ENCODE peak calls at places on chromosomes 6 and 20, in nine cellular contexts. T is SW 1271; O is activated CD4-positive, alpha-beta T cell treated with anti-CD3 and anti-CD28 coated beads, Interleukin-2, amount 50 U/mL, for 1 hour; J is sigmoid colon; X is CD8-positive, alpha-beta memory T cell; G is NT2/D1; Z is naive thymus-derived CD4-positive, alpha-beta T cell; A is RWPE1; V is AG04449. B is an unnamed sample.
A peak's percentile ranks its signal among the peaks of the same experiment; 100 is the strongest.

GRCh38 chr20:39851459-39851858 is 837.6 kb downstream of the MAFB start:
- DNase-seq in T (no peak), O (no peak), J (no peak), X (no peak), G (no peak), Z (no peak), A (no peak), V (peak; percentile 70), B (no peak)

GRCh38 chr20:47789081-47789998 is 4.1 kb upstream of the SULF2 start:
- DNase-seq in T (no peak), O (no peak), J (no peak), X (no peak), G (no peak), Z (no peak), A (no peak), V (no peak), B (no peak)

GRCh38 chr6:140485740-140486467 is 1111.5 kb upstream of the CITED2 start:
- DNase-seq in T (peak; percentile 55), O (no peak), J (peak; percentile 66), X (no peak), G (no peak), Z (no peak), A (peak; percentile 71), V (peak; percentile 83), B (no peak)

GRCh38 chr20:38559764-38560163 is 21.2 kb upstream of the ADIG start:
- DNase-seq in T (no peak), O (no peak), J (no peak), X (no peak), G (no peak), Z (no peak), A (no peak), V (no peak), B (no peak)

GRCh38 chr6:159788757-159789376 is 535 bp downstream of the TCP1 start:
- DNase-seq in T (peak; percentile 13), O (peak; percentile 20), J (peak; percentile 78), X (peak; percentile 11), G (no peak), Z (peak; percentile 2), A (peak; percentile 46), V (no peak), B (no peak)

GRCh38 chr6:111357680-111358079 is 125.3 kb downstream of the REV3L start:
- DNase-seq in T (no peak), O (no peak), J (no peak), X (no peak), G (no peak), Z (no peak), A (no peak), V (peak; percentile 19), B (no peak)

GRCh38 chr6:162819284-162819683 is 91.5 kb downstream of the PACRG start:
- DNase-seq in T (no peak), O (no peak), J (no peak), X (no peak), G (no peak), Z (no peak), A (no peak), V (no peak), B (no peak)

GRCh38 chr6:35024601-35025054 is 116.5 kb downstream of the TCP11 start:
- DNase-seq in T (no peak), O (no peak), J (no peak), X (no peak), G (no peak), Z (no peak), A (peak; percentile 80), V (no peak), B (no peak)

GRCh38 chr6:130206474-130206873 is 16.3 kb downstream of the SAMD3 start:
- DNase-seq in T (no peak), O (no peak), J (no peak), X (no peak), G (no peak), Z (no peak), A (no peak), V (no peak), B (no peak)

GRCh38 chr6:100065348-100065747 is 71.3 kb upstream of the MCHR2 start:
- DNase-seq in T (no peak), O (no peak), J (no peak), X (no peak), G (no peak), Z (no peak), A (no peak), V (no peak), B (no peak)

GRCh38 chr20:10306440-10307358 is 88.1 kb downstream of the SNAP25 start:
- DNase-seq in T (peak; percentile 92), O (no peak), J (no peak), X (peak; percentile 4), G (no peak), Z (no peak), A (peak; percentile 55), V (peak; percentile 42), B (no peak)

GRCh38 chr20:44594730-44595129 is 12.4 kb downstream of the PKIG start:
- DNase-seq in T (no peak), O (no peak), J (no peak), X (no peak), G (no peak), Z (no peak), A (no peak), V (peak; percentile 26), B (no peak)

B was measured in H1.